ENCODE peak calls at places on chromosome 3, in ten cellular contexts. S is K562, H is HepG2, I is ovary, M is IMR-90, X is heart left ventricle, T is body of pancreas, E is Peyer's patch, W is lower leg skin, V is NB4. N is an unnamed sample.
A peak's percentile ranks its signal among the peaks of the same experiment; 100 is the strongest.

GRCh38 chr3:63912768-63913588 is 795 bp upstream of the SCAANT1 start:
- DNase-seq in S (peak; percentile 66), H (peak; percentile 21), I (peak; percentile 80), M (peak; percentile 78), X (peak; percentile 47), T (peak; percentile 77), E (peak; percentile 87), W (peak; percentile 35), V (no peak), N (peak; percentile 62)

GRCh38 chr3:133410191-133410892 is 10.5 kb downstream of the BFSP2 start:
- DNase-seq in S (no peak), H (no peak), I (no peak), M (no peak), X (no peak), T (no peak), E (no peak), W (no peak), V (no peak), N (no peak)

GRCh38 chr3:167228135-167228534 is 152.0 kb downstream of the ZBBX start:
- DNase-seq in S (no peak), H (no peak), I (no peak), M (peak; percentile 20), X (no peak), T (no peak), E (no peak), W (no peak), V (peak; percentile 15), N (peak; percentile 5)

GRCh38 chr3:181709537-181710279 is 2.0 kb upstream of the SOX2 start:
- DNase-seq in S (peak; percentile 57), H (peak; percentile 19), I (peak; percentile 69), M (peak; percentile 44), X (peak; percentile 69), T (peak; percentile 69), E (peak; percentile 86), W (peak; percentile 64), V (peak; percentile 60), N (peak; percentile 59)

GRCh38 chr3:192845196-192845855 is 72.3 kb downstream of the MB21D2 start:
- DNase-seq in S (no peak), H (no peak), I (no peak), M (peak; percentile 87), X (no peak), T (no peak), E (no peak), W (no peak), V (no peak), N (no peak)

GRCh38 chr3:194485876-194486539 is 794 bp downstream of the ATP13A3 start:
- DNase-seq in S (peak; percentile 65), H (no peak), I (peak; percentile 51), M (peak; percentile 31), X (peak; percentile 42), T (peak; percentile 39), E (peak; percentile 66), W (no peak), V (peak; percentile 64), N (peak; percentile 35)

GRCh38 chr3:105039004-105039403 is 327.7 kb upstream of the ALCAM start:
- DNase-seq in S (no peak), H (no peak), I (no peak), M (no peak), X (no peak), T (no peak), E (no peak), W (no peak), V (no peak), N (no peak)

GRCh38 chr3:46400000-46400734 is 6.7 kb downstream of the CCR5AS start:
- DNase-seq in S (peak; percentile 66), H (no peak), I (no peak), M (peak; percentile 62), X (no peak), T (no peak), E (peak; percentile 35), W (no peak), V (no peak), N (peak; percentile 59)

GRCh38 chr3:175837962-175838361 is 978.8 kb downstream of the NAALADL2 start:
- DNase-seq in S (no peak), H (no peak), I (no peak), M (no peak), X (no peak), T (no peak), E (no peak), W (no peak), V (no peak), N (no peak)

GRCh38 chr3:62186967-62187366 is 186.4 kb downstream of the FEZF2 start:
- DNase-seq in S (peak; percentile 11), H (peak; percentile 7), I (peak; percentile 41), M (peak; percentile 31), X (no peak), T (no peak), E (no peak), W (no peak), V (peak; percentile 21), N (no peak)

GRCh38 chr3:183275418-183275817 is 22.4 kb downstream of the B3GNT5 start:
- DNase-seq in S (no peak), H (no peak), I (no peak), M (peak; percentile 80), X (no peak), T (peak; percentile 38), E (no peak), W (no peak), V (peak; percentile 69), N (no peak)

GRCh38 chr3:75737831-75738493 is 47.4 kb downstream of the ZNF717 start:
- DNase-seq in S (no peak), H (no peak), I (no peak), M (peak; percentile 10), X (no peak), T (no peak), E (no peak), W (no peak), V (peak; percentile 19), N (no peak)

GRCh38 chr3:134373278-134373941 is 837 bp downstream of the AMOTL2 start:
- DNase-seq in S (no peak), H (peak; percentile 86), I (peak; percentile 90), M (peak; percentile 89), X (peak; percentile 92), T (peak; percentile 88), E (peak; percentile 84), W (peak; percentile 85), V (no peak), N (peak; percentile 70)

GRCh38 chr3:39143051-39143885 is 10.1 kb downstream of the CSRNP1 start:
- DNase-seq in S (no peak), H (no peak), I (no peak), M (no peak), X (no peak), T (no peak), E (peak; percentile 45), W (no peak), V (no peak), N (no peak)

GRCh38 chr3:188212308-188212969 is 58.5 kb downstream of the LPP start:
- DNase-seq in S (no peak), H (peak; percentile 80), I (no peak), M (peak; percentile 89), X (no peak), T (no peak), E (no peak), W (no peak), V (no peak), N (no peak)
- TF ChIP-seq POLR2A in S (no peak), H (no peak), I (no peak), M (no peak), X (no peak), T (no peak), E (no peak), W (no peak), V (no peak), N (no peak)

DNA sequence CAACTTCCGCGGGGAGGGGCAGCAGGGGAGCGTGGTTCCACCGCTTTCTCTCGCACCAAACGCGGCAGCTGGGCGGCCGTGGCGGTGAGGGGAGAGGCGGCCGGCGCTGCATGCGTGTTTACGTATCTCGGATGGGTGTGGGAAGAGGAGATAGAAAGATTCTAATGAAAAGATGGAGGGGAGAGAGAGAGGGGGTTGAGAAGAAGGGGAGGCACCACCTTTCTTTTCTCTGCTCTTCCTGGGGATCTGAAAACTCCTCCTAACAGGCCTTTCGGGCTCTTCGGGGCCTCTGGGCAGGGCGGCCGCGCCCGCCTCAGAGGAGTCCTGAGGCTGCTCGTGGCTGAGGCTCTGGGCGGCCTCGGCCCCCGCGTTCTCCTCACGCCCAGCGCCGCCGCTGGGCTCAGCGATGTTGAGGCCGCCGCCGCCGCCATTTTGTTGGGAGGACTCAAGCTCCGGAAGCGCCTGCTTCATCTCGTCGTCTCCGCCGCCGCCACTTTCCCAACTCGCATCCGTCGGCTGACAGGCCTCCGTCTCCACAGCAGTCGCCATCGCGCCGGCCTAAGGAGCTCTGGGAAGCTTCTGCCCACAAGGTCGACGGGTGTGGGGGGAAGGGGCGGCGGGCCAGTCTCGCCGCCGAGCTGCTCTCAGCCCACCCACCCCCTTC is 475 bp downstream of the TASOR start:
- DNase-seq in S (no peak), H (peak; percentile 59), I (peak; percentile 74), M (peak; percentile 70), X (peak; percentile 80), T (peak; percentile 75), E (peak; percentile 87), W (peak; percentile 68), V (peak; percentile 85), N (peak; percentile 36)
- TF ChIP-seq POLR2A in S (peak; percentile 80), H (peak; percentile 72), I (peak; percentile 38), M (peak; percentile 88), X (no peak), T (peak; percentile 46), E (peak; percentile 38), W (no peak), V (peak; percentile 49), N (peak; percentile 63)

GRCh38 chr3:73611176-73611575 is 13.6 kb downstream of the PDZRN3 start:
- DNase-seq in S (no peak), H (no peak), I (no peak), M (peak; percentile 36), X (no peak), T (no peak), E (no peak), W (no peak), V (no peak), N (no peak)
- TF ChIP-seq POLR2A in S (no peak), H (no peak), I (no peak), M (no peak), X (no peak), T (no peak), E (no peak), W (no peak), V (no peak), N (no peak)

GRCh38 chr3:187745201-187746058 is at the start of gene BCL6:
- DNase-seq in S (peak; percentile 89), H (peak; percentile 97), I (peak; percentile 96), M (peak; percentile 99), X (peak; percentile 96), T (peak; percentile 96), E (peak; percentile 96), W (peak; percentile 94), V (peak; percentile 86), N (peak; percentile 76)

GRCh38 chr3:187742351-187743171 is 2.7 kb downstream of the BCL6 start:
- DNase-seq in S (no peak), H (no peak), I (peak; percentile 62), M (peak; percentile 45), X (peak; percentile 71), T (peak; percentile 54), E (peak; percentile 62), W (no peak), V (peak; percentile 22), N (no peak)

GRCh38 chr3:187744169-187745151 is 808 bp downstream of the BCL6 start:
- DNase-seq in S (peak; percentile 41), H (no peak), I (peak; percentile 80), M (peak; percentile 49), X (peak; percentile 62), T (peak; percentile 65), E (peak; percentile 81), W (no peak), V (peak; percentile 46), N (no peak)

GRCh38 chr3:187741403-187742350 is 3.6 kb downstream of the BCL6 start:
- DNase-seq in S (peak; percentile 52), H (peak; percentile 76), I (peak; percentile 82), M (peak; percentile 78), X (peak; percentile 74), T (peak; percentile 70), E (peak; percentile 90), W (peak; percentile 77), V (peak; percentile 82), N (peak; percentile 53)

GRCh38 chr3:187743195-187744141 is 1.8 kb downstream of the BCL6 start:
- DNase-seq in S (peak; percentile 53), H (no peak), I (peak; percentile 82), M (peak; percentile 46), X (peak; percentile 77), T (peak; percentile 65), E (peak; percentile 81), W (no peak), V (peak; percentile 39), N (no peak)
- TF ChIP-seq POLR2A in S (peak; percentile 65), H (no peak), I (peak; percentile 32), M (peak; percentile 50), X (no peak), T (no peak), E (no peak), W (no peak), V (no peak), N (no peak)